ENCODE peak calls at places on chromosome 1, in eight cellular contexts. One of them, this sample, is unnamed.

GRCh38 chr1:78277253-78277652 is 213.5 kb upstream of the PTGFR start:
- DNase-seq in GM23248: peak
- DNase-seq in H9: no peak
- DNase-seq in mesothelial cell of epicardium: no peak
- DNase-seq in psoas muscle: no peak
- DNase-seq in HCEC 1CT: peak
- DNase-seq in stimulated activated CD8-positive, alpha-beta memory T cell treated with anti-CD3 and anti-CD28 coated beads, Interleukin-7, amount 100 ng/mL, for 24 hours: no peak
- DNase-seq in heart left ventricle: no peak
- DNase-seq in this sample: no peak

GRCh38 chr1:183023146-183023600 is at the start of gene LAMC1:
- DNase-seq in GM23248: peak
- DNase-seq in H9: peak
- DNase-seq in mesothelial cell of epicardium: peak
- DNase-seq in psoas muscle: peak
- DNase-seq in HCEC 1CT: peak
- DNase-seq in stimulated activated CD8-positive, alpha-beta memory T cell treated with anti-CD3 and anti-CD28 coated beads, Interleukin-7, amount 100 ng/mL, for 24 hours: no peak
- DNase-seq in heart left ventricle: peak
- DNase-seq in this sample: peak

GRCh38 chr1:27862671-27863551 is 9.4 kb upstream of the THEMIS2 start:
- DNase-seq in GM23248: peak
- DNase-seq in H9: no peak
- DNase-seq in mesothelial cell of epicardium: no peak
- DNase-seq in psoas muscle: peak
- DNase-seq in HCEC 1CT: peak
- DNase-seq in stimulated activated CD8-positive, alpha-beta memory T cell treated with anti-CD3 and anti-CD28 coated beads, Interleukin-7, amount 100 ng/mL, for 24 hours: no peak
- DNase-seq in heart left ventricle: peak
- DNase-seq in this sample: no peak

GRCh38 chr1:115596080-115596795 is 45.5 kb upstream of the VANGL1 start:
- DNase-seq in GM23248: peak
- DNase-seq in H9: no peak
- DNase-seq in mesothelial cell of epicardium: no peak
- DNase-seq in psoas muscle: no peak
- DNase-seq in HCEC 1CT: peak
- DNase-seq in stimulated activated CD8-positive, alpha-beta memory T cell treated with anti-CD3 and anti-CD28 coated beads, Interleukin-7, amount 100 ng/mL, for 24 hours: no peak
- DNase-seq in heart left ventricle: no peak
- DNase-seq in this sample: no peak

GRCh38 chr1:201072149-201072548 is 40.1 kb downstream of the CACNA1S start:
- DNase-seq in GM23248: peak
- DNase-seq in H9: no peak
- DNase-seq in mesothelial cell of epicardium: no peak
- DNase-seq in psoas muscle: no peak
- DNase-seq in HCEC 1CT: no peak
- DNase-seq in stimulated activated CD8-positive, alpha-beta memory T cell treated with anti-CD3 and anti-CD28 coated beads, Interleukin-7, amount 100 ng/mL, for 24 hours: no peak
- DNase-seq in heart left ventricle: no peak
- DNase-seq in this sample: no peak

GRCh38 chr1:37186246-37186756 is 152.0 kb upstream of the GRIK3 start:
- DNase-seq in GM23248: no peak
- DNase-seq in H9: no peak
- DNase-seq in mesothelial cell of epicardium: no peak
- DNase-seq in psoas muscle: no peak
- DNase-seq in HCEC 1CT: no peak
- DNase-seq in stimulated activated CD8-positive, alpha-beta memory T cell treated with anti-CD3 and anti-CD28 coated beads, Interleukin-7, amount 100 ng/mL, for 24 hours: no peak
- DNase-seq in heart left ventricle: no peak
- DNase-seq in this sample: no peak

GRCh38 chr1:9281907-9282306 is 10.8 kb upstream of the SPSB1 start:
- DNase-seq in GM23248: peak
- DNase-seq in H9: no peak
- DNase-seq in mesothelial cell of epicardium: no peak
- DNase-seq in psoas muscle: peak
- DNase-seq in HCEC 1CT: no peak
- DNase-seq in stimulated activated CD8-positive, alpha-beta memory T cell treated with anti-CD3 and anti-CD28 coated beads, Interleukin-7, amount 100 ng/mL, for 24 hours: no peak
- DNase-seq in heart left ventricle: no peak
- DNase-seq in this sample: no peak

GRCh38 chr1:172948457-172948856 is 102.3 kb downstream of the TNFSF18 start:
- DNase-seq in GM23248: peak
- DNase-seq in H9: no peak
- DNase-seq in mesothelial cell of epicardium: no peak
- DNase-seq in psoas muscle: no peak
- DNase-seq in HCEC 1CT: peak
- DNase-seq in stimulated activated CD8-positive, alpha-beta memory T cell treated with anti-CD3 and anti-CD28 coated beads, Interleukin-7, amount 100 ng/mL, for 24 hours: peak
- DNase-seq in heart left ventricle: no peak
- DNase-seq in this sample: peak

GRCh38 chr1:227945891-227946623 is 1.7 kb downstream of the WNT9A start:
- DNase-seq in GM23248: peak
- DNase-seq in H9: peak
- DNase-seq in mesothelial cell of epicardium: peak
- DNase-seq in psoas muscle: peak
- DNase-seq in HCEC 1CT: peak
- DNase-seq in stimulated activated CD8-positive, alpha-beta memory T cell treated with anti-CD3 and anti-CD28 coated beads, Interleukin-7, amount 100 ng/mL, for 24 hours: no peak
- DNase-seq in heart left ventricle: peak
- DNase-seq in this sample: peak

GRCh38 chr1:2213576-2214505 is 14.3 kb upstream of the SKI start:
- DNase-seq in GM23248: peak
- DNase-seq in H9: no peak
- DNase-seq in mesothelial cell of epicardium: peak
- DNase-seq in psoas muscle: peak
- DNase-seq in HCEC 1CT: no peak
- DNase-seq in stimulated activated CD8-positive, alpha-beta memory T cell treated with anti-CD3 and anti-CD28 coated beads, Interleukin-7, amount 100 ng/mL, for 24 hours: no peak
- DNase-seq in heart left ventricle: peak
- DNase-seq in this sample: no peak

GRCh38 chr1:85502171-85502570 is 37.2 kb upstream of the DDAH1 start:
- DNase-seq in GM23248: peak
- DNase-seq in H9: no peak
- DNase-seq in mesothelial cell of epicardium: no peak
- DNase-seq in psoas muscle: no peak
- DNase-seq in HCEC 1CT: peak
- DNase-seq in stimulated activated CD8-positive, alpha-beta memory T cell treated with anti-CD3 and anti-CD28 coated beads, Interleukin-7, amount 100 ng/mL, for 24 hours: no peak
- DNase-seq in heart left ventricle: no peak
- DNase-seq in this sample: no peak

GRCh38 chr1:205593967-205594366 is 37.8 kb downstream of the ELK4 start:
- DNase-seq in GM23248: no peak
- DNase-seq in H9: no peak
- DNase-seq in mesothelial cell of epicardium: no peak
- DNase-seq in psoas muscle: no peak
- DNase-seq in HCEC 1CT: no peak
- DNase-seq in stimulated activated CD8-positive, alpha-beta memory T cell treated with anti-CD3 and anti-CD28 coated beads, Interleukin-7, amount 100 ng/mL, for 24 hours: no peak
- DNase-seq in heart left ventricle: no peak
- DNase-seq in this sample: peak

GRCh38 chr1:159098596-159098995 is 22.0 kb upstream of the AIM2 start:
- DNase-seq in GM23248: no peak
- DNase-seq in H9: no peak
- DNase-seq in mesothelial cell of epicardium: no peak
- DNase-seq in psoas muscle: no peak
- DNase-seq in HCEC 1CT: no peak
- DNase-seq in stimulated activated CD8-positive, alpha-beta memory T cell treated with anti-CD3 and anti-CD28 coated beads, Interleukin-7, amount 100 ng/mL, for 24 hours: no peak
- DNase-seq in heart left ventricle: no peak
- DNase-seq in this sample: no peak

GRCh38 chr1:62977321-62977720 is 193.4 kb downstream of the ATG4C start:
- DNase-seq in GM23248: no peak
- DNase-seq in H9: no peak
- DNase-seq in mesothelial cell of epicardium: no peak
- DNase-seq in psoas muscle: no peak
- DNase-seq in HCEC 1CT: no peak
- DNase-seq in stimulated activated CD8-positive, alpha-beta memory T cell treated with anti-CD3 and anti-CD28 coated beads, Interleukin-7, amount 100 ng/mL, for 24 hours: no peak
- DNase-seq in heart left ventricle: no peak
- DNase-seq in this sample: no peak

GRCh38 chr1:2609271-2610035 is 22.9 kb downstream of the PRXL2B start:
- DNase-seq in GM23248: no peak
- DNase-seq in H9: peak
- DNase-seq in mesothelial cell of epicardium: peak
- DNase-seq in psoas muscle: no peak
- DNase-seq in HCEC 1CT: no peak
- DNase-seq in stimulated activated CD8-positive, alpha-beta memory T cell treated with anti-CD3 and anti-CD28 coated beads, Interleukin-7, amount 100 ng/mL, for 24 hours: no peak
- DNase-seq in heart left ventricle: no peak
- DNase-seq in this sample: peak

This sample was measured in islet precursor cell.